ENCODE peak calls at places on chromosomes 1 and 21, in seven cellular contexts. R is H1, U is HEK293T, H is GM12878, C is K562, O is HCT116, Y is HepG2. Q is an unnamed sample.

GRCh38 chr1:117821782-117822447 is 107.5 kb downstream of the GDAP2 start:
- DNase-seq in R (no peak), H (no peak), C (no peak), Y (peak), U (no peak), O (peak), Q (no peak)

GRCh38 chr1:52355847-52356505 is 10.0 kb downstream of the CC2D1B start:
- DNase-seq in H (no peak), Y (no peak), R (no peak), C (no peak), U (no peak), O (no peak), Q (no peak)

GRCh38 chr1:228378453-228379164 is 28.0 kb downstream of the TRIM11 start:
- DNase-seq in Y (no peak), O (peak), H (no peak), U (peak), R (peak), C (peak), Q (peak)

GRCh38 chr1:198118136-198118535 is 38.7 kb upstream of the NEK7 start:
- DNase-seq in C (no peak), U (peak), H (no peak), R (no peak), O (no peak), Y (no peak), Q (no peak)

GRCh38 chr1:201565024-201565730 is 26.2 kb downstream of the NAV1 start:
- DNase-seq in U (no peak), O (no peak), R (no peak), H (no peak), C (no peak), Y (no peak), Q (no peak)

GRCh38 chr1:234933475-234933874 is 195.2 kb downstream of the TOMM20 start:
- DNase-seq in O (no peak), Y (no peak), C (no peak), U (no peak), R (no peak), H (peak), Q (no peak)

GRCh38 chr1:243718893-243719292 is 131.2 kb downstream of the AKT3 start:
- DNase-seq in Y (no peak), U (no peak), O (no peak), C (no peak), R (no peak), H (no peak), Q (no peak)

GRCh38 chr1:220300442-220301121 is 28.3 kb upstream of the RAB3GAP2 start:
- DNase-seq in Y (peak), R (no peak), H (no peak), O (no peak), U (peak), C (peak), Q (no peak)

GRCh38 chr1:165376811-165377153 is 20.3 kb upstream of the LMX1A start:
- DNase-seq in O (no peak), U (no peak), R (no peak), Y (no peak), C (no peak), H (no peak), Q (no peak)

GRCh38 chr1:84319662-84320061 is 18.2 kb downstream of the SAMD13 start:
- DNase-seq in H (no peak), Y (no peak), R (no peak), O (no peak), U (no peak), C (no peak), Q (no peak)

GRCh38 chr1:51331206-51332100 is 1.1 kb upstream of the TTC39A start:
- DNase-seq in Y (peak), O (peak), U (peak), R (no peak), C (peak), H (peak), Q (no peak)

GRCh38 chr1:231016234-231016633 is 23.8 kb downstream of the FAM89A start:
- DNase-seq in H (no peak), U (no peak), C (no peak), Y (no peak), R (no peak), O (no peak), Q (no peak)

GRCh38 chr1:214473392-214473791 is 78.0 kb downstream of the PTPN14 start:
- DNase-seq in H (no peak), C (no peak), O (no peak), R (no peak), U (no peak), Y (peak), Q (no peak)

GRCh38 chr1:95386371-95386770 is 152.4 kb downstream of the RWDD3 start:
- DNase-seq in Y (no peak), U (no peak), O (no peak), H (no peak), R (no peak), C (no peak), Q (no peak)

GRCh38 chr1:161973924-161974845 is 49.5 kb downstream of the OLFML2B start:
- DNase-seq in U (no peak), O (no peak), C (no peak), R (no peak), Y (no peak), H (no peak), Q (no peak)

GRCh38 chr1:55623339-55623738 is 408.2 kb upstream of the USP24 start:
- DNase-seq in O (no peak), U (no peak), H (no peak), C (no peak), Y (no peak), R (no peak), Q (no peak)

GRCh38 chr1:67711150-67711849 is 26.3 kb downstream of the GADD45A start:
- DNase-seq in O (no peak), H (no peak), Y (no peak), U (no peak), C (peak), R (no peak), Q (no peak)

GRCh38 chr1:88731475-88731874 is 47.4 kb downstream of the PKN2 start:
- DNase-seq in U (no peak), O (no peak), C (no peak), R (no peak), H (no peak), Y (no peak), Q (no peak)

GRCh38 chr1:27804791-27805190 is 25.8 kb upstream of the PPP1R8 start:
- DNase-seq in Y (no peak), U (no peak), R (no peak), H (no peak), O (no peak), C (no peak), Q (no peak)

GRCh38 chr1:111598534-111598933 is 21.1 kb upstream of the RAP1A start:
- DNase-seq in R (no peak), C (no peak), Y (no peak), O (no peak), H (no peak), U (no peak), Q (no peak)

GRCh38 chr1:37513795-37514349 is 694 bp downstream of the MEAF6 start:
- DNase-seq in R (no peak), H (no peak), O (no peak), U (peak), C (peak), Y (peak), Q (peak)

GRCh38 chr1:160838876-160839275 is 23.8 kb downstream of the CD244 start:
- DNase-seq in C (no peak), R (no peak), H (no peak), Y (no peak), O (no peak), U (no peak), Q (no peak)

GRCh38 chr1:119898520-119898919 is 2.2 kb upstream of the ADAM30 start:
- DNase-seq in O (no peak), C (no peak), Y (no peak), H (no peak), R (no peak), U (no peak), Q (no peak)

GRCh38 chr1:24190970-24191570 is 4.0 kb upstream of the IFNLR1 start:
- DNase-seq in C (no peak), Y (no peak), O (no peak), U (no peak), H (peak), R (no peak), Q (no peak)

GRCh38 chr1:50893466-50893865 is 66.6 kb downstream of the FAF1 start:
- DNase-seq in R (no peak), O (no peak), H (no peak), C (peak), U (no peak), Y (no peak), Q (no peak)

GRCh38 chr1:169487153-169487552 is 1.4 kb upstream of the SLC19A2 start:
- DNase-seq in H (no peak), U (no peak), C (no peak), R (no peak), O (no peak), Y (no peak), Q (no peak)

GRCh38 chr1:6298530-6298929 is 37.6 kb upstream of the GPR153 start:
- DNase-seq in U (no peak), Y (no peak), H (no peak), O (no peak), R (no peak), C (no peak), Q (no peak)

GRCh38 chr1:155858805-155859233 is 548 bp upstream of the SYT11 start:
- DNase-seq in C (no peak), H (no peak), Y (no peak), R (no peak), U (no peak), O (no peak), Q (no peak)

GRCh38 chr1:221174598-221174997 is 295.4 kb downstream of the HLX start:
- DNase-seq in O (no peak), C (no peak), Y (no peak), R (peak), U (peak), H (no peak), Q (peak)

GRCh38 chr1:182301026-182301436 is 90.6 kb downstream of the GLUL start:
- DNase-seq in U (no peak), C (no peak), O (no peak), Y (no peak), R (no peak), H (no peak), Q (no peak)

GRCh38 chr1:115430717-115431116 is 92.7 kb upstream of the NGF start:
- DNase-seq in Y (peak), O (peak), R (no peak), H (no peak), U (peak), C (no peak), Q (no peak)

GRCh38 chr1:63621698-63622097 is 28.5 kb downstream of the PGM1 start:
- DNase-seq in R (no peak), Y (no peak), H (no peak), C (no peak), O (no peak), U (no peak), Q (no peak)

GRCh38 chr1:3011127-3011526 is 10.1 kb upstream of the ACTRT2 start:
- DNase-seq in Y (no peak), U (no peak), C (no peak), H (no peak), O (no peak), R (no peak), Q (no peak)

GRCh38 chr21:45538381-45539045 is 3.7 kb downstream of the SLC19A1 start:
- DNase-seq in H (no peak), O (no peak), U (no peak), Y (no peak), C (no peak), R (no peak), Q (peak)

GRCh38 chr1:227894306-227894721 is 53.4 kb downstream of the WNT9A start:
- DNase-seq in Y (no peak), C (no peak), O (no peak), U (no peak), H (no peak), R (no peak), Q (no peak)

GRCh38 chr1:24704411-24705259 is 40.6 kb upstream of the CLIC4 start:
- DNase-seq in H (no peak), R (no peak), O (no peak), C (peak), Y (no peak), U (no peak), Q (peak)

GRCh38 chr1:236681184-236681583 is 5.1 kb upstream of the ACTN2 start:
- DNase-seq in Y (no peak), O (no peak), U (no peak), C (no peak), R (no peak), H (no peak), Q (no peak)

GRCh38 chr1:103788377-103788776 is 38.7 kb downstream of the AMY1C start:
- DNase-seq in H (no peak), O (no peak), C (no peak), R (no peak), U (no peak), Y (no peak), Q (no peak)

GRCh38 chr1:184840596-184840995 is 85.9 kb upstream of the EDEM3 start:
- DNase-seq in U (no peak), O (no peak), Y (no peak), R (no peak), H (no peak), C (no peak), Q (no peak)

GRCh38 chr21:26385721-26386120 is 187.4 kb downstream of the CYYR1 start:
- DNase-seq in H (no peak), R (no peak), Y (no peak), O (no peak), C (no peak), U (no peak), Q (no peak)
- TF ChIP-seq SP1 in H (no peak), R (no peak), Y (no peak), O (no peak), C (no peak), U (no peak), Q (no peak)

GRCh38 chr21:22076471-22076870 is 1078.3 kb downstream of the NCAM2 start:
- DNase-seq in O (no peak), Y (no peak), H (no peak), U (no peak), R (no peak), C (no peak), Q (no peak)
- TF ChIP-seq SP1 in O (no peak), Y (no peak), H (no peak), U (no peak), R (no peak), C (no peak), Q (no peak)

GRCh38 chr21:42576639-42577038 is 63.0 kb downstream of the SLC37A1 start:
- DNase-seq in U (no peak), H (no peak), Y (no peak), O (no peak), R (no peak), C (no peak), Q (no peak)

GRCh38 chr21:42572906-42573495 is 59.3 kb downstream of the SLC37A1 start:
- DNase-seq in R (no peak), O (no peak), U (no peak), Y (no peak), C (no peak), H (no peak), Q (peak)

GRCh38 chr21:42575111-42575510 is 61.5 kb downstream of the SLC37A1 start:
- DNase-seq in U (no peak), Y (no peak), R (no peak), O (no peak), C (no peak), H (no peak), Q (peak)

GRCh38 chr21:42571391-42572150 is 57.9 kb downstream of the SLC37A1 start:
- DNase-seq in O (no peak), H (no peak), U (no peak), Y (no peak), R (no peak), C (no peak), Q (peak)

DNA sequence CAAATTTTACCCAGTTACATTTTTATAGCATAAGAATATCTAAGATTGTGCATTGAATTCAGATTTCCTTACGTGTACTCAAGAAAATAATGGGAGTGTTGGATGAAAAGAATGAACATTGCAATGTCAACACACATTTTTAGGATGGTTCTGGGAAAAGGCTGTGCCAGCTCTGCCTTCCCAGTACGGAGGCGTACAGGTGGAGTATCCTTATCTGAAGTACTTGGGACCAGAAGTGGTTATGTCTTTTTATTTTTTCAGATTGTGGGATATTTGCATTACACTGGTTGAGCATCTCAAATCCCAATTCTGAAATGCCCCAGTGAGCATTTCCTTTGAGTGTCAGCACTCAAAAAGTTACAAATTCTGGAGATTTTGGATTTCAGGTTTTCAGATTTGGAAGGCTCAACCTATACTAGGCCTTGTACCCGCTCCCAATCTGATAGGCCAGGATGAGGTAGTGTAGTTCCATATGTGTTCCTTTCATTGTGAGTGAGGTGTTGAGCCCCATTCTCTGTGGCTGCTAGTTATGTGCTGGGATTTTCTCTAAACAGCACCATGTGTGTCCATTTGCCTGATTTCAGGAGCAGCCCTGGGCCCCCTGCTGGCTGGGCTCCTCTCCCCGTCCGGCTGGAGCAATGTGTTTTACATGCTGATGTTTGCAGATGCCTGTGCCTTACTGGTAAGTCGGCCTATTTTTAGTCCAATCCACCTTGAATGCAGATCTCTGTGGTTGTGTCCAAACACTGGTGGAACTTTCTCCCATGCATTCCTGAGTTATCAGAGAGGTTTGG is 60.8 kb downstream of the SLC37A1 start:
- DNase-seq in R (no peak), H (no peak), Y (peak), U (no peak), O (no peak), C (peak), Q (peak)
- TF ChIP-seq SP1 in R (no peak), H (no peak), Y (no peak), U (no peak), O (no peak), C (no peak), Q (no peak)

GRCh38 chr1:19577001-19577400 is 67.1 kb upstream of the NBL1 start:
- DNase-seq in U (no peak), C (no peak), O (no peak), H (no peak), R (no peak), Y (no peak), Q (no peak)

GRCh38 chr1:19585507-19585906 is 58.6 kb upstream of the NBL1 start:
- DNase-seq in H (no peak), U (no peak), R (no peak), Y (no peak), O (no peak), C (no peak), Q (no peak)

GRCh38 chr1:19582318-19582717 is 61.8 kb upstream of the NBL1 start:
- DNase-seq in C (peak), H (peak), U (peak), O (peak), R (peak), Y (no peak), Q (peak)
- TF ChIP-seq SP1 in C (no peak), H (no peak), U (no peak), O (no peak), R (no peak), Y (no peak), Q (peak)

DNA sequence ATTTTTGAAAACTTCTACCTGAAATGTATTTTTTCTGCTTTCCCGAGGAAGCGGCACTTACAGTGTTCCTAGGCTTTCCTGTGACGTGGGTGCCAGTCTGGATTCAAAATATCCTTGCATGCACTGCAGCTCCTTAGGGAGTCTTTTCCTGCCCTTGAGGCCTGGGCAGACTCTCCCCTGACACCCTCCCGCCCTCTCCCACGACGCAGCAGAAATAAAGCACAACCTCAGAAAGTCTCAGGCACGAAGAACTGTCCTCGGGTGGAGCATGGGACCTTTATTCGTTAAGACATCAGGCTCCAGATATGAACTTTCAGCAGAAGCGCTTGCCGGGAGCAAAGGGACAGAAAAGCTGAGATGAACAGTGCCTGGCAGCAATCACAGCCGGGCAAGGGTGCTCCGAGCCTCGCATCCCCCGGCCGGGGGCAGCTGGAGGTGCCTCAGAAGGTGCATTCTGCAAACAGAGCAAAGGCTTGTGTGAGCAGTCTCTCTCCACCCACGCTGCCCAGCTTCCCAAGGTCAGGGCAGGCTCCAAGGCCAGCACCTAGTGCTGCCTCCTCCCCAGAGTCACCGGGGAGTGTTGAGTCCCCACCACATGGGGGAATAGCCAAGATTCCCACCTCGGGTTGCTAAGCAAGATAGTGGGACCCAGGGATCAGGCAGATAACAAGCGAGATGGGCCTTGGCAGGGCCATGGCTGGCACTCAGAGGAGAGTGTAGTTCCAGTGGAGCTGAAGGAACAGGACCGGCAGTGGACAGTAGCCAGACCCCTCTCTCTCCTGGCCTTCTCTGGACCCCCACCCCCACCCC is 3.2 kb downstream of the TFF3 start:
- DNase-seq in Y (no peak), U (no peak), C (no peak), O (no peak), R (no peak), H (no peak), Q (no peak)
- TF ChIP-seq SP1 in Y (no peak), U (no peak), C (no peak), O (no peak), R (no peak), H (no peak), Q (no peak)

GRCh38 chr1:204828352-204828850 is 42.3 kb upstream of the NFASC start:
- DNase-seq in Y (peak), R (peak), C (peak), O (no peak), U (peak), H (no peak), Q (peak)
- TF ChIP-seq SP1 in Y (no peak), R (no peak), C (no peak), O (no peak), U (no peak), H (no peak), Q (no peak)

GRCh38 chr1:44662683-44663030 is 11.6 kb downstream of the TMEM53 start:
- DNase-seq in U (no peak), O (no peak), R (no peak), H (no peak), C (no peak), Y (no peak), Q (no peak)
- TF ChIP-seq SP1 in U (no peak), O (no peak), R (no peak), H (no peak), C (no peak), Y (no peak), Q (no peak)

GRCh38 chr1:25878690-25879089 is 3.2 kb upstream of the PAQR7 start:
- DNase-seq in C (no peak), U (no peak), R (no peak), O (no peak), H (no peak), Y (no peak), Q (no peak)

GRCh38 chr1:25880518-25880917 is 5.0 kb upstream of the PAQR7 start:
- DNase-seq in O (no peak), U (no peak), R (no peak), C (no peak), Y (no peak), H (no peak), Q (peak)

GRCh38 chr1:25881266-25881665 is 5.8 kb upstream of the PAQR7 start:
- DNase-seq in Y (no peak), O (no peak), C (no peak), R (no peak), H (no peak), U (no peak), Q (no peak)

GRCh38 chr1:25877155-25877554 is 1.6 kb upstream of the PAQR7 start:
- DNase-seq in C (no peak), H (no peak), O (no peak), U (no peak), Y (no peak), R (no peak), Q (no peak)

GRCh38 chr1:25879675-25880074 is 4.2 kb upstream of the PAQR7 start:
- DNase-seq in R (no peak), O (no peak), C (no peak), Y (no peak), H (no peak), U (no peak), Q (no peak)
- TF ChIP-seq SP1 in R (no peak), O (no peak), C (no peak), Y (no peak), H (no peak), U (no peak), Q (no peak)

GRCh38 chr1:100001462-100001861 is 31.7 kb downstream of the SLC35A3 start:
- DNase-seq in R (no peak), C (no peak), Y (no peak), O (no peak), H (no peak), U (no peak), Q (no peak)
- TF ChIP-seq SP1 in R (no peak), C (no peak), Y (no peak), O (no peak), H (no peak), U (no peak), Q (no peak)

Q was measured in WTC11.